ENCODE peak calls at places on chromosomes 13 and 19, in four cellular contexts. Q is fibroblast of lung, H is MCF 10A, L is GM23248. J is an unnamed sample.

GRCh38 chr13:103941506-103942148 is 875.4 kb upstream of the SLC10A2 start:
- DNase-seq in Q (no peak), H (no peak), L (no peak), J (no peak)

GRCh38 chr13:48749144-48749543 is 95.4 kb downstream of the CYSLTR2 start:
- DNase-seq in Q (peak), H (peak), L (peak), J (peak)

GRCh38 chr13:89082623-89083022 is 1411.5 kb downstream of the SLITRK5 start:
- DNase-seq in Q (peak), H (no peak), L (no peak), J (no peak)

GRCh38 chr13:52127783-52128702 is 830 bp downstream of the NEK5 start:
- DNase-seq in Q (peak), H (peak), L (peak), J (peak)

GRCh38 chr13:103222683-103223082 is 156.5 kb upstream of the SLC10A2 start:
- DNase-seq in Q (peak), H (peak), L (no peak), J (no peak)

GRCh38 chr19:12913871-12914690 is 5.0 kb downstream of the SYCE2 start:
- DNase-seq in Q (peak), H (no peak), L (peak), J (no peak)

GRCh38 chr19:12669272-12670158 is 2.9 kb downstream of the WDR83 start:
- DNase-seq in Q (peak), H (peak), L (peak), J (peak)

GRCh38 chr13:30142502-30143211 is 164.7 kb downstream of the KATNAL1 start:
- DNase-seq in Q (peak), H (peak), L (peak), J (peak)

GRCh38 chr13:43663474-43664090 is 123.2 kb downstream of the ENOX1 start:
- DNase-seq in Q (peak), H (peak), L (peak), J (peak)

GRCh38 chr19:17184381-17184841 is 30.7 kb upstream of the USE1 start:
- DNase-seq in Q (no peak), H (no peak), L (no peak), J (no peak)

GRCh38 chr13:73542446-73542845 is 483.6 kb downstream of the KLF5 start:
- DNase-seq in Q (no peak), H (no peak), L (no peak), J (no peak)

GRCh38 chr13:39554371-39554770 is 48.6 kb downstream of the LHFPL6 start:
- DNase-seq in Q (no peak), H (no peak), L (peak), J (no peak)

GRCh38 chr19:7806234-7806633 is 23.8 kb upstream of the EVI5L start:
- DNase-seq in Q (no peak), H (no peak), L (no peak), J (no peak)

GRCh38 chr19:44552324-44552723 is 22.8 kb upstream of the CEACAM20 start:
- DNase-seq in Q (peak), H (peak), L (peak), J (peak)

GRCh38 chr13:21641629-21642028 is 29.2 kb upstream of the FGF9 start:
- DNase-seq in Q (no peak), H (peak), L (no peak), J (no peak)

GRCh38 chr19:28074773-28075172 is 1138.2 kb downstream of the UQCRFS1 start:
- DNase-seq in Q (no peak), H (no peak), L (no peak), J (no peak)

GRCh38 chr19:48510421-48511268 is 990 bp downstream of the LMTK3 start:
- DNase-seq in Q (peak), H (peak), L (peak), J (peak)

GRCh38 chr19:49514151-49514550 is 1.7 kb downstream of the FCGRT start:
- DNase-seq in Q (no peak), H (no peak), L (no peak), J (no peak)

GRCh38 chr19:19403373-19403901 is 2.0 kb upstream of the GATAD2A start:
- DNase-seq in Q (peak), H (peak), L (peak), J (peak)

GRCh38 chr19:16462757-16463250 is 9.0 kb downstream of the EPS15L1 start:
- DNase-seq in Q (no peak), H (peak), L (peak), J (peak)

GRCh38 chr19:54164369-54165068 is 5.0 kb upstream of the LENG1 start:
- DNase-seq in Q (peak), H (no peak), L (peak), J (no peak)

GRCh38 chr19:35513231-35513974 is at the start of gene DMKN:
- DNase-seq in Q (peak), H (peak), L (peak), J (no peak)

GRCh38 chr19:31282346-31282745 is 66.9 kb downstream of the TSHZ3 start:
- DNase-seq in Q (no peak), H (no peak), L (no peak), J (no peak)

GRCh38 chr19:49336482-49337266 is 1.5 kb downstream of the CD37 start:
- DNase-seq in Q (no peak), H (no peak), L (no peak), J (no peak)

GRCh38 chr13:50334944-50335343 is 319.7 kb downstream of the KCNRG start:
- DNase-seq in Q (no peak), H (no peak), L (no peak), J (no peak)

GRCh38 chr13:59823495-59823894 is 340.2 kb downstream of the DIAPH3 start:
- DNase-seq in Q (peak), H (peak), L (peak), J (peak)

GRCh38 chr19:21023901-21024300 is 3.4 kb downstream of the ZNF430 start:
- DNase-seq in Q (peak), H (no peak), L (peak), J (no peak)

GRCh38 chr19:4744451-4745170 is 21.0 kb upstream of the DPP9 start:
- DNase-seq in Q (peak), H (peak), L (peak), J (peak)

GRCh38 chr19:48085077-48085476 is 25.5 kb downstream of the PLA2G4C start:
- DNase-seq in Q (no peak), H (no peak), L (no peak), J (no peak)